ENCODE peak calls at places on chromosomes 12 and 14, in seven cellular contexts. I is psoas muscle; G is lung; E is aorta; X is CD8-positive, alpha-beta memory T cell; K is foreskin keratinocyte; V is esophagus muscularis mucosa. A is an unnamed sample.

GRCh38 chr14:37889087-37889486 is 293.7 kb downstream of the TTC6 start:
- DNase-seq in E (no peak), I (no peak), G (no peak), X (no peak), V (no peak), K (no peak), A (no peak)

GRCh38 chr12:69039881-69040280 is 106.9 kb upstream of the CPM start:
- DNase-seq in E (no peak), K (no peak), G (no peak), X (no peak), V (no peak), I (no peak), A (no peak)

GRCh38 chr14:96592591-96593388 is 90.6 kb downstream of the PAPOLA start:
- DNase-seq in K (peak; percentile 22), V (no peak), E (no peak), G (no peak), I (peak; percentile 64), X (peak; percentile 76), A (no peak)

GRCh38 chr12:4439736-4440135 is 5.9 kb downstream of the FGF6 start:
- DNase-seq in I (no peak), V (no peak), X (no peak), E (no peak), K (no peak), G (no peak), A (no peak)

GRCh38 chr12:95997911-95998510 is 1.9 kb upstream of the HAL start:
- DNase-seq in X (no peak), I (no peak), G (no peak), K (peak; percentile 23), E (no peak), V (no peak), A (no peak)

GRCh38 chr12:7017870-7018349 is 366 bp downstream of the LPCAT3 start:
- DNase-seq in E (no peak), K (no peak), I (peak; percentile 61), V (no peak), G (no peak), X (no peak), A (no peak)

GRCh38 chr12:45315462-45315861 is 99.6 kb downstream of the ANO6 start:
- DNase-seq in E (no peak), I (no peak), X (no peak), V (no peak), G (no peak), K (no peak), A (no peak)

GRCh38 chr12:10220398-10221077 is 7.9 kb downstream of the GABARAPL1 start:
- DNase-seq in K (no peak), X (no peak), V (no peak), E (peak; percentile 83), G (peak; percentile 64), I (peak; percentile 90), A (peak; percentile 92)

GRCh38 chr12:659090-659683 is 4.1 kb downstream of the NINJ2 start:
- DNase-seq in E (no peak), X (no peak), V (no peak), I (no peak), G (no peak), K (no peak), A (no peak)

GRCh38 chr12:41190360-41190759 is 2.2 kb downstream of the PDZRN4 start:
- DNase-seq in E (no peak), I (no peak), V (no peak), K (peak; percentile 43), G (no peak), X (no peak), A (no peak)

GRCh38 chr14:89957791-89958190 is 2.1 kb downstream of the TDP1 start:
- DNase-seq in X (no peak), G (no peak), V (no peak), E (no peak), K (no peak), I (no peak), A (no peak)

GRCh38 chr14:50285861-50286260 is 26.2 kb downstream of the L2HGDH start:
- DNase-seq in G (no peak), K (no peak), E (no peak), I (no peak), V (no peak), X (no peak), A (peak; percentile 69)

GRCh38 chr12:22250762-22251161 is 83.7 kb downstream of the ST8SIA1 start:
- DNase-seq in V (no peak), G (no peak), X (no peak), E (no peak), I (no peak), K (no peak), A (no peak)

GRCh38 chr14:22502007-22502406 is 87.0 kb downstream of the DAD1 start:
- DNase-seq in G (peak; percentile 30), E (no peak), K (no peak), V (no peak), I (peak; percentile 54), X (no peak), A (no peak)

GRCh38 chr12:42502671-42503070 is 86.9 kb downstream of the PRICKLE1 start:
- DNase-seq in G (no peak), V (no peak), E (no peak), I (no peak), K (no peak), X (no peak), A (no peak)

GRCh38 chr14:31880935-31881334 is 196.2 kb upstream of the ARHGAP5 start:
- DNase-seq in I (no peak), X (no peak), E (no peak), V (no peak), K (peak; percentile 83), G (no peak), A (no peak)

DNA sequence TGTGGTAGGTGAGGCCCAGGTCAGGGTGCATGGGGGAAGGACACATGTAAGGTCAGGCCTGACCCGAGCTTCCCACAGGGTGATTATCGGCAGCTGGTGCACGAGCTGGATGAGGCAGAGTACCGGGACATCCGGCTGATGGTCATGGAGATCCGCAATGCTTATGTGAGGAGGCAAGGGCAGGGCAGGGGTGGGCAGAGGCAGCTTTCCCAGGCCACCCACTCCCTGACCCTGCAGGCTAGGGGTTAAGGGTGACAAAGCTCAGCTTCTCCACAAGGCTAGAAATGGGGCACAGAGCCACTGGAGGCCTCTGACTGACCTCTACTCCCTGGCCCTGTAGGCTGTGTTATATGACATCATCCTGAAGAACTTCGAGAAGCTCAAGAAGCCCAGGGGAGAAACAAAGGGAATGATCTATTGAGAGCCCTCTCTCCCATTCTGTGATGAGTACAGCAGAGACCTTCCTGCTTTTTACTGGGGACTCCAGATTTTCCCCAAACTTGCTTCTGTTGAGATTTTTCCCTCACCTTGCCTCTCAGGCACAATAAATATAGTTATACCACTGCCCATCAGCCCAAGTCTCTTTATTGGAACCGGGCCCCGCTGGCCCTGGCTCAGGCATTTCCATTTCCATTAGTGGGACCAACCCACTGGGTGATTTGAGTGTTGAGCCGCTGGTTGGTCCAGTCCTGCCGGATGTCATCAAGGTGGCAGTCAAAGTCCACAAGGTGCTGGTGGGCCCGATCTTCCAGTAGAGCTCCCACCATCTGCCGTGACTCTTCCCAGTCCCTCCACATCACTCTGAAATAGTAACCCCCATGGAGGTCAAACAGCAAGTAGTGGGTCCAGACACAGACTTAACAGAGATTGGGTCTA is 2.6 kb downstream of the PSME1 start:
- DNase-seq in G (no peak), X (no peak), E (peak; percentile 59), K (no peak), I (no peak), V (no peak), A (no peak)
- H3K4me1 ChIP-seq in G (no peaks in the 10 kb centered on the region), X (peaks cover 39% of the 10 kb centered on the region), E (no peaks in the 10 kb centered on the region), K (peaks cover 9% of the 10 kb centered on the region), I (peaks cover 57% of the 10 kb centered on the region), V (peaks cover 57% of the 10 kb centered on the region), A (peaks cover 51% of the 10 kb centered on the region)

GRCh38 chr12:101824831-101825230 is 5.9 kb downstream of the GNPTAB start:
- DNase-seq in V (no peak), X (no peak), E (no peak), K (no peak), I (no peak), G (no peak), A (no peak)

GRCh38 chr12:101819467-101819866 is 11.3 kb downstream of the GNPTAB start:
- DNase-seq in G (no peak), I (no peak), K (no peak), E (no peak), V (no peak), X (no peak), A (no peak)

GRCh38 chr12:101826766-101827368 is 3.9 kb downstream of the GNPTAB start:
- DNase-seq in V (no peak), G (no peak), I (no peak), E (no peak), K (no peak), X (no peak), A (no peak)

GRCh38 chr12:101823039-101823438 is 7.7 kb downstream of the GNPTAB start:
- DNase-seq in E (no peak), I (no peak), K (no peak), X (no peak), G (no peak), V (no peak), A (peak; percentile 29)

GRCh38 chr12:101823891-101824290 is 6.9 kb downstream of the GNPTAB start:
- DNase-seq in I (peak; percentile 60), G (peak; percentile 45), K (no peak), X (peak; percentile 80), E (no peak), V (no peak), A (peak; percentile 80)
- H3K4me1 ChIP-seq in I (peaks cover 9% of the 10 kb centered on the region), G (peaks cover 4% of the 10 kb centered on the region), K (no peaks in the 10 kb centered on the region), X (peaks cover 61% of the 10 kb centered on the region), E (peaks cover 2% of the 10 kb centered on the region), V (peaks cover 59% of the 10 kb centered on the region), A (peaks cover 7% of the 10 kb centered on the region)

DNA sequence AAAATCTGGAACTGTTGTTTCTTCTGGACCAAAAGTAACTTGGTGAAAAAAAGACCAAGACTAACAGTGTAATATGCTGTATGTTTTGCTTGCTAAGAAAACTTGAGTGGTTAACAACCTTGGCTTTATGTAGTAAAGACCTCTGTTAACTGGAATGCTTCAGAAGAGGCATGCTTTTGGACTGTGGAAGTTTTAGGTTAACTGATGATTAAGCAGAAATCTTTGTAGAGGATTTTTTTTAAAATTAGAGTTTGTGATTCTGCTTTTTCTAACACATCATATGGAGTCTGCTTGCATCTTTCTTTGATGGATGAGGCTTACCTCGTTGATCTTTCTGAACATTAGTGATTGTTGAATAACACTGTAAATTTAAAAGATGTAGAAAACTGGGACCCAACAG is 17.5 kb downstream of the PELI2 start:
- DNase-seq in I (no peak), V (no peak), E (no peak), X (no peak), G (no peak), K (no peak), A (no peak)
- H3K4me1 ChIP-seq in I (peaks cover 3% of the 10 kb centered on the region), V (no peaks in the 10 kb centered on the region), E (peaks cover 13% of the 10 kb centered on the region), X (no peaks in the 10 kb centered on the region), G (peaks cover 4% of the 10 kb centered on the region), K (peaks cover 4% of the 10 kb centered on the region), A (peaks cover 9% of the 10 kb centered on the region)

DNA sequence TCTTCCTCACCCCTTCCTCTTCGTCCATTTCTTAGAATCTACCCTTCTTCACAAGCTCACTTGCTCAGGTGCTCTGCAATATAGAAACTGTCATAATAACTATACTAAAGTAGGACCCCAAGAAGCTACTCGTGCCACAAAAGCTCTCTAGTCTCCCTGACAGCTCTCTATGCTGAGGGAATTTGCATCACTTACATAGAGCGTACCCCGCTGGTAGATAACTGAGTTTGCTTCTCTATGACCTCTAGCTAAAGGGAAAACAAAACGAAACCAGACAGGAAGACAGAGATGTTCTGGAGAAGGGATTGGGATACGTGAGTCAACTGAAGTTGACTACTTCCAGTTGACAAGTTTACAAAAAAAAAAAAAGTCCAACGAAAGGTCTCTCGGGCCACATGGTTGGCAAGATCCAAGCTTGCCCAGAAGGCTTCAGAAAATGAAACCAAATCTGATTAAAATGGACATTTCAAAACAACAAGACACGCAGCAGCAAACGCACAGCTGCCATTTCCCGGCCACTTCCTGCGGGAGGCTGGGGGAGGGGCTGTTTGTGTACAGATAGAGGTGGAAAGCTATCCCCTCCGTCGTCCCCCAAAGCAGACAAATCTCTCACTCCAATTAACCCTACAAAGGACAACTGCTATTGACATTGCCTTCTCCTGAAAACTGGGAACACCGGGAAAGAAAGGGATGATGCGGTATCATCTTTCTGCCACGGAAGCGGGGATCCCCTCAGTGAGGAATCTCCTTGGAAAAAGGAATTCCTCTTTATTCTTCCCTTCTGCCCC is 1.3 kb downstream of the BAZ2A start:
- DNase-seq in G (peak; percentile 60), V (no peak), I (peak; percentile 84), E (peak; percentile 86), X (peak; percentile 81), K (no peak), A (peak; percentile 52)
- H3K4me1 ChIP-seq in G (peaks cover 19% of the 10 kb centered on the region), V (peaks cover 82% of the 10 kb centered on the region), I (peaks cover 45% of the 10 kb centered on the region), E (no peaks in the 10 kb centered on the region), X (peaks cover 64% of the 10 kb centered on the region), K (peaks cover 5% of the 10 kb centered on the region), A (peaks cover 76% of the 10 kb centered on the region)

A was measured in gastrocnemius medialis.